ENCODE peak calls at places on chromosomes 12 and 14, in nine cellular contexts. L, W, P, K, O, B, I, H and U are unnamed samples.

GRCh38 chr12:126558810-126559209 is 1493.6 kb downstream of the AACS start:
- DNase-seq in H (no peak), O (no peak), I (no peak), K (no peak), W (no peak), B (no peak), L (no peak), P (no peak), U (no peak)

GRCh38 chr14:105163040-105163742 is 5.4 kb downstream of the JAG2 start:
- DNase-seq in B (no peak), P (no peak), I (peak; percentile 14), O (no peak), L (no peak), H (no peak), W (no peak), K (no peak), U (no peak)

GRCh38 chr12:93624595-93625294 is 52.3 kb downstream of the SOCS2 start:
- DNase-seq in K (no peak), P (no peak), B (no peak), L (no peak), I (peak; percentile 82), H (no peak), W (no peak), O (peak; percentile 89), U (no peak)

GRCh38 chr14:99460793-99461192 is 19.9 kb downstream of the SETD3 start:
- DNase-seq in W (no peak), K (no peak), P (no peak), H (no peak), B (no peak), I (peak; percentile 91), L (no peak), O (peak; percentile 66), U (no peak)

GRCh38 chr12:124094733-124095132 is 121.7 kb downstream of the ZNF664 start:
- DNase-seq in I (no peak), O (no peak), B (no peak), L (no peak), K (no peak), P (no peak), H (no peak), W (no peak), U (no peak)

GRCh38 chr14:54768501-54768900 is 134.1 kb downstream of the GCH1 start:
- DNase-seq in B (no peak), I (no peak), O (no peak), W (no peak), H (no peak), L (no peak), P (no peak), K (no peak), U (no peak)

GRCh38 chr14:64500088-64500487 is 3.5 kb downstream of the ZBTB25 start:
- DNase-seq in K (no peak), P (no peak), B (no peak), L (no peak), W (no peak), H (no peak), O (no peak), I (no peak), U (no peak)

GRCh38 chr14:20415723-20416622 is 2.7 kb upstream of the TEP1 start:
- DNase-seq in W (peak; percentile 58), L (no peak), I (peak; percentile 77), H (peak; percentile 6), B (no peak), O (no peak), K (peak; percentile 60), P (no peak), U (peak; percentile 56)

DNA sequence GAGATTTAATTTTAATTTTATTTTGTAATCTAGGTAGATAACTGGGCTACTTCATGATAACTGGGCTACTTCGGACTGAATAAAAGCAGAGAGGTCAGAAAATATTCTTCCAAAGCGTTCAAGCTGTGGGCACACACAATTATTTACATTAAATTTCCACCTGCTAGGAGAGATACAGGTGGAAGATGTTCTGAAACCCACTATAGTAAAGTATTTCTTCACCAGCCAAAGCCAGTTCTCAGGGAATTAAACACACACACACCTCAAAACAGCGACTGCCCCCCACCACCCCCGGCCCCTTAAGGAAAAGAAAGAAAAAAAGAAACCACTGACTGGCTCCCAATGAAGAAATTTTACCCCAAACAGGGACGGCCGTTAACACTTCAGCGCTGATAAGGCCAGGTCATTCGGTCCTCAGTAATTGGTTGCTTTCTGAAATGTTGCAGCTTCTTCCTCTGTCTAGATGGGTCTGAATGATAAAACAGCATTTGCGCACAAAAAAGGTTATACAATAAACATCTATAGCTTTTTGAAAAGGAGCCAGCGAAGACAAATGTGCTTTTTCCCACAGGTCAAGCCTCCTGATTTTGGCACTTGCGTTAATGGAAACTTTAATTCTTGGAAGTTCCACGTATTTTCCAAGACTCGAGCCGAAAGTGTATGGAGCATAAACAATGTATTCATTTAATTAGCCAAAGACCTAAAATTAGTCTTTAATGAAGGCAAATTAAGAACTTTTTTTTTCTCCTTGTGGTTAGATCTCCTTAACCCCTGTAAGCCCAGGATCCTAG is 819 bp upstream of the KCNJ8 start:
- DNase-seq in O (no peak), B (no peak), I (peak; percentile 8), P (no peak), K (no peak), W (no peak), H (no peak), L (no peak), U (no peak)
- H3K4me3 ChIP-seq in O (no peak overlapping the region), B (peak overlapping the region; percentile 25), I (no peak overlapping the region), P (peak overlapping the region; percentile 71), K (no peak overlapping the region), W (peak overlapping the region; percentile 68), H (no peak overlapping the region), L (peak overlapping the region; percentile 63), U (no peak overlapping the region)

GRCh38 chr12:118356809-118357326 is 15.8 kb downstream of the TAOK3 start:
- DNase-seq in L (no peak), W (no peak), H (no peak), K (no peak), B (no peak), P (no peak), I (no peak), O (no peak), U (no peak)
- H3K4me1 ChIP-seq in L (peaks cover 20% of the 10 kb centered on the region), W (no peaks in the 10 kb centered on the region), H (peaks cover 14% of the 10 kb centered on the region), K (peaks cover 35% of the 10 kb centered on the region), B (no peaks in the 10 kb centered on the region), P (peaks cover 12% of the 10 kb centered on the region), I (no peaks in the 10 kb centered on the region), O (peaks cover 30% of the 10 kb centered on the region), U (peaks cover 41% of the 10 kb centered on the region)

GRCh38 chr12:109572506-109572845 is 828 bp downstream of the MMAB start:
- DNase-seq in H (no peak), L (no peak), K (no peak), O (no peak), B (no peak), P (no peak), W (no peak), I (no peak), U (no peak)

GRCh38 chr12:109573914-109574244 is 285 bp downstream of the MVK start:
- DNase-seq in P (no peak), H (no peak), I (no peak), L (no peak), B (no peak), W (no peak), K (no peak), O (no peak), U (no peak)

GRCh38 chr12:109568486-109568885 is 4.8 kb downstream of the MMAB start:
- DNase-seq in H (no peak), B (no peak), W (no peak), P (no peak), K (no peak), O (no peak), I (no peak), L (no peak), U (no peak)

GRCh38 chr12:109573029-109573913 is at the start of the genes MMAB and MVK:
- DNase-seq in L (peak; percentile 99), B (peak; percentile 98), H (peak; percentile 99), P (peak; percentile 98), K (peak; percentile 99), O (peak; percentile 98), W (peak; percentile 100), I (peak; percentile 100), U (peak; percentile 99)

DNA sequence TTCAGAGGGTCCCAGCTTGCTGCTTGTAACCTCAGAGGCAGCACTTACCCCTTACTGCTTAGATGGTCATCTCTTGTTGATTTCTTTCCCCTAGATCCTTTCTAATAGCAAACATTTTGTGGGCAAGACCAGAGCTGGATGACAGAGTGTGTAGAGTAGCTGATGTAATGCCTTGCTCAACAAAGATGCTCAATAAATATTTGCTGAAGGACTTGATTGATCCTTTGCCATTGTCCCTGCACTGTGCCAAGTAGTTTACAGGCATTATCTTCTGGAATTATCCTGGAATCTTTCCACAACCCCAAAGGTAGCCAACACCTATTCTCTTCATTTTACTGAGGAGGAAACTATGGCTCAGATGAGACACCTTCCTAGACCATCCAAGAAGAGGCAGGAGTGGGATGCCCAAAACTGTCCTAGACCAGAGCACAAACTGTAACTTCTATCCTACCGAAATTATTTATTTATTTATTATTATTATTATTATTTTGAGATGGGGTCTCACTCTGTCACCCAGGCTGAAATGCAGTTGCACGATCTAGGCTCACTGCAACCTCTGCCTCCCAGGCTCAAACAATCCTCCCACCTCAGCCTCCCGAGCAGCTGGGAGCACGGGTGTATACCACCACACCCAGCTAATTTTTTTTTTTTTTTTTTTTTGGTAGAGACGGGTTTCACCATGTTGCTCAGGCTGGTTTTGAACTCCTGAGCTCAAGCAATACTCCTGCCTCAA is 1.4 kb downstream of the MMAB start:
- DNase-seq in P (no peak), W (no peak), B (no peak), L (no peak), H (no peak), I (no peak), K (no peak), O (no peak), U (no peak)
- H3K4me3 ChIP-seq in P (peak overlapping the region; percentile 83), W (no peak overlapping the region), B (no peak overlapping the region), L (peak overlapping the region; percentile 65), H (no peak overlapping the region), I (no peak overlapping the region), K (no peak overlapping the region), O (peak overlapping the region; percentile 71), U (no peak overlapping the region)

GRCh38 chr12:50933459-50934124 is 18.8 kb upstream of the HIGD1C start:
- DNase-seq in K (no peak), W (no peak), I (peak; percentile 72), L (no peak), P (no peak), B (no peak), O (no peak), H (no peak), U (no peak)

GRCh38 chr12:50934981-50935807 is 17.1 kb upstream of the HIGD1C start:
- DNase-seq in B (no peak), H (no peak), I (no peak), O (no peak), L (no peak), W (no peak), K (no peak), P (no peak), U (no peak)

GRCh38 chr12:50936821-50937220 is 15.5 kb upstream of the HIGD1C start:
- DNase-seq in H (no peak), B (no peak), O (no peak), P (no peak), W (no peak), I (no peak), L (no peak), K (no peak), U (no peak)

GRCh38 chr12:50934371-50934851 is 17.9 kb upstream of the HIGD1C start:
- DNase-seq in H (no peak), W (no peak), L (no peak), O (no peak), I (no peak), K (no peak), P (no peak), B (no peak), U (no peak)

DNA sequence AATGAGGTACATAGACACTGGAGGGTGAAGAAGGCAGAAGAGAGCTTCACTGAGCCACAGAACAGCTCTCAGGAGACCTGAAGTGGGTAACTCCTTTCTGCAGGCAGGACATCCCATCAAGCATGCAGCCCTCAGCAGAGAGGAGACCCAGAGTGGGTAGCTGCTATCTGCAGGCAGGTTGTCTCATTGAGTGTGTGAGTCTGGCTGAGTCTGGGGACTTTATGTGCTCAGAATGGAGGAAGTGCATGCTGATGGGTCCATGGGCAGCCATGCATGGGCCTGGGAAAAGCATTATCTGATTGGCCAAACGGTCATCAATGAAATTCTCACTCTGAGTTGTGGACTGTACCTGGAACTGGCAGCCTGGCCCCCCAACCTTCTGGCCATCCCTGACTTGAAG is 14.7 kb upstream of the HIGD1C start:
- DNase-seq in W (no peak), B (no peak), H (no peak), I (no peak), P (no peak), K (no peak), L (no peak), O (no peak), U (no peak)
- H3K4me1 ChIP-seq in W (no peaks in the 10 kb centered on the region), B (peaks cover 3% of the 10 kb centered on the region), H (no peaks in the 10 kb centered on the region), I (no peaks in the 10 kb centered on the region), P (peaks cover 22% of the 10 kb centered on the region), K (no peaks in the 10 kb centered on the region), L (peaks cover 34% of the 10 kb centered on the region), O (peaks cover 11% of the 10 kb centered on the region), U (no peaks in the 10 kb centered on the region)